ENCODE peak calls at places on chromosomes 5 and 9, in six cellular contexts. G is EL; M is kidney epithelial cell; O is HEK293T; B is stimulated activated CD4-positive, alpha-beta T cell treated with anti-CD3 and anti-CD28 coated beads, Interleukin-1b, Interleukin-23, amount 100 ng/mL, for 1 hour; H is GM12891. P is an unnamed sample.

GRCh38 chr9:30015073-30015472 is 2369.4 kb upstream of the ACO1 start:
- DNase-seq in G (no peak), M (no peak), O (no peak), B (no peak), H (no peak), P (no peak)

GRCh38 chr9:99112750-99113417 is 8.0 kb downstream of the TGFBR1 start:
- DNase-seq in G (no peak), M (no peak), O (no peak), B (no peak), H (no peak), P (no peak)

GRCh38 chr5:105230516-105230915 is 1667.9 kb upstream of the NUDT12 start:
- DNase-seq in G (no peak), M (no peak), O (no peak), B (no peak), H (no peak), P (no peak)

GRCh38 chr9:4430492-4431261 is 59.6 kb upstream of the SLC1A1 start:
- DNase-seq in G (peak; percentile 9), M (no peak), O (no peak), B (no peak), H (no peak), P (no peak)

GRCh38 chr5:177232761-177233160 is 70.8 kb downstream of the RAB24 start:
- DNase-seq in G (peak; percentile 80), M (no peak), O (no peak), B (no peak), H (no peak), P (no peak)

GRCh38 chr5:147821791-147822190 is 9.7 kb downstream of the SPINK1 start:
- DNase-seq in G (no peak), M (no peak), O (no peak), B (no peak), H (no peak), P (no peak)

GRCh38 chr9:95102001-95102433 is 215.5 kb downstream of the FANCC start:
- DNase-seq in G (no peak), M (no peak), O (no peak), B (no peak), H (no peak), P (no peak)

GRCh38 chr9:114721491-114722362 is 39.7 kb upstream of the TEX48 start:
- DNase-seq in G (no peak), M (no peak), O (no peak), B (no peak), H (no peak), P (no peak)

GRCh38 chr5:154288145-154288544 is 97.6 kb downstream of the GALNT10 start:
- DNase-seq in G (no peak), M (no peak), O (no peak), B (no peak), H (no peak), P (no peak)

GRCh38 chr9:33751536-33752129 is 43.7 kb upstream of the PRSS3 start:
- DNase-seq in G (no peak), M (no peak), O (no peak), B (no peak), H (no peak), P (no peak)

GRCh38 chr5:80761966-80762365 is 107.2 kb upstream of the DHFR start:
- DNase-seq in G (peak; percentile 2), M (no peak), O (no peak), B (no peak), H (no peak), P (no peak)

GRCh38 chr5:154756203-154756870 is 1.2 kb downstream of the LARP1 start:
- DNase-seq in G (peak; percentile 25), M (no peak), O (no peak), B (peak; percentile 24), H (no peak), P (no peak)

GRCh38 chr9:98607787-98608186 is 100.9 kb downstream of the GABBR2 start:
- DNase-seq in G (peak; percentile 71), M (no peak), O (no peak), B (no peak), H (no peak), P (peak; percentile 59)

GRCh38 chr9:131405429-131405828 is 11.5 kb downstream of the PRRC2B start:
- DNase-seq in G (peak; percentile 67), M (no peak), O (no peak), B (no peak), H (no peak), P (peak; percentile 51)

GRCh38 chr9:136253246-136254130 is 7.9 kb upstream of the QSOX2 start:
- DNase-seq in G (no peak), M (no peak), O (no peak), B (no peak), H (no peak), P (no peak)

GRCh38 chr9:32875242-32875641 is 91.9 kb downstream of the TMEM215 start:
- DNase-seq in G (no peak), M (no peak), O (no peak), B (no peak), H (no peak), P (no peak)

GRCh38 chr9:121774715-121775613 is 123.5 kb downstream of the DAB2IP start:
- DNase-seq in G (no peak), M (no peak), O (no peak), B (no peak), H (no peak), P (no peak)

P was measured in A172.